ENCODE peak calls at places on chromosomes 12 and 14, in eight cellular contexts. M, L, X, H, Y, G, Z and C are unnamed samples.
A peak's percentile ranks its signal among the peaks of the same experiment; 100 is the strongest.

GRCh38 chr14:36996133-36996856 is 176.1 kb downstream of the SLC25A21 start:
- DNase-seq in M (no peak), L (no peak), X (no peak), H (no peak), Y (peak; percentile 76), G (peak; percentile 62), Z (no peak), C (peak; percentile 85)

GRCh38 chr12:42213954-42214426 is 24.1 kb downstream of the YAF2 start:
- DNase-seq in M (peak; percentile 23), L (no peak), X (no peak), H (no peak), Y (peak; percentile 50), G (no peak), Z (peak; percentile 27), C (no peak)

GRCh38 chr12:111203969-111204368 is 164.9 kb downstream of the PHETA1 start:
- DNase-seq in M (no peak), L (no peak), X (no peak), H (no peak), Y (no peak), G (no peak), Z (no peak), C (no peak)

GRCh38 chr12:11762723-11763326 is 113.4 kb downstream of the ETV6 start:
- DNase-seq in M (no peak), L (no peak), X (no peak), H (no peak), Y (no peak), G (no peak), Z (no peak), C (no peak)

GRCh38 chr14:63664143-63664460 is 22.4 kb upstream of the WDR89 start:
- DNase-seq in M (no peak), L (no peak), X (no peak), H (no peak), Y (no peak), G (no peak), Z (no peak), C (no peak)

GRCh38 chr12:112711507-112711906 is 80.0 kb upstream of the RPH3A start:
- DNase-seq in M (no peak), L (no peak), X (no peak), H (no peak), Y (no peak), G (no peak), Z (no peak), C (no peak)

GRCh38 chr12:22266101-22266500 is 68.4 kb downstream of the ST8SIA1 start:
- DNase-seq in M (no peak), L (no peak), X (no peak), H (no peak), Y (no peak), G (no peak), Z (no peak), C (no peak)

GRCh38 chr14:50039734-50040400 is 76.5 kb downstream of the VCPKMT start:
- DNase-seq in M (no peak), L (no peak), X (no peak), H (no peak), Y (peak; percentile 58), G (peak; percentile 17), Z (no peak), C (peak; percentile 59)

GRCh38 chr14:94175403-94176146 is 1.5 kb downstream of the PPP4R4 start:
- DNase-seq in M (no peak), L (no peak), X (no peak), H (no peak), Y (no peak), G (no peak), Z (no peak), C (no peak)

GRCh38 chr12:45757172-45757571 is 27.7 kb downstream of the ARID2 start:
- DNase-seq in M (no peak), L (no peak), X (no peak), H (no peak), Y (no peak), G (no peak), Z (no peak), C (no peak)

GRCh38 chr12:2537868-2538541 is 256.8 kb upstream of the FKBP4 start:
- DNase-seq in M (peak; percentile 47), L (peak; percentile 66), X (no peak), H (no peak), Y (no peak), G (no peak), Z (no peak), C (no peak)

GRCh38 chr14:99387880-99388279 is 92.8 kb downstream of the SETD3 start:
- DNase-seq in M (no peak), L (no peak), X (no peak), H (no peak), Y (no peak), G (no peak), Z (no peak), C (no peak)

GRCh38 chr12:32583535-32583934 is 95.6 kb upstream of the DNM1L start:
- DNase-seq in M (no peak), L (no peak), X (no peak), H (no peak), Y (peak; percentile 63), G (no peak), Z (no peak), C (peak; percentile 58)

GRCh38 chr12:46358791-46359666 is 13.5 kb downstream of the SLC38A2 start:
- DNase-seq in M (no peak), L (no peak), X (no peak), H (no peak), Y (no peak), G (no peak), Z (no peak), C (no peak)

GRCh38 chr14:89017417-89017816 is 193.0 kb downstream of the TTC8 start:
- DNase-seq in M (no peak), L (no peak), X (no peak), H (no peak), Y (no peak), G (no peak), Z (no peak), C (no peak)

GRCh38 chr14:89013698-89014569 is 189.5 kb downstream of the TTC8 start:
- DNase-seq in M (no peak), L (no peak), X (no peak), H (no peak), Y (no peak), G (no peak), Z (no peak), C (no peak)

GRCh38 chr14:89014570-89014847 is 190.1 kb downstream of the TTC8 start:
- DNase-seq in M (no peak), L (no peak), X (no peak), H (no peak), Y (no peak), G (no peak), Z (no peak), C (no peak)

GRCh38 chr14:89013098-89013504 is 188.7 kb downstream of the TTC8 start:
- DNase-seq in M (peak; percentile 82), L (peak; percentile 85), X (no peak), H (no peak), Y (peak; percentile 51), G (peak; percentile 23), Z (no peak), C (peak; percentile 61)

DNA sequence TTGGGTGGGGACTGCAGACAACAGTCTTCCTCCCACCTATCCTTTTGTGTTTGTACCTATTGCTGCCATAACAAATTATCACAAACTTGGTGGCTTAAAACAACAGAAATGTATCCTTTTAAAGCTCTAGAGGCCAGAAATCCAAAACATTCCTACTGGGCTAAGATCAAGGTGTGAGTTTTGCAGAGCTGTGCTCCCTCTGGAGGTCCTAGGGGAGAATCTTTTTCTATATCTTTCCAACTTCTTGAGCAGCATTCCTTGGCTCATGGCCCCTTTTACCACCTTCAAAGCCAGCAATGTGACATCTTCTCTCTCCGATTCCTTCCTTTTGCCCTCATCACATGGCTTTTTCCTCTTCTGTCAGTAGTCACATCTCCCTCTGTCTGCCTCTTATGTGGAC is 190.6 kb downstream of the TTC8 start:
- DNase-seq in M (no peak), L (no peak), X (no peak), H (no peak), Y (peak; percentile 37), G (no peak), Z (no peak), C (no peak)
- TF ChIP-seq CTCF in M (no peak), L (no peak), X (no peak), H (peak; percentile 14), Y (peak; percentile 39), G (peak; percentile 64), Z (no peak), C (no peak)

GRCh38 chr14:31529053-31529452 is 32.2 kb upstream of the NUBPL start:
- DNase-seq in M (no peak), L (no peak), X (no peak), H (no peak), Y (no peak), G (no peak), Z (no peak), C (no peak)

GRCh38 chr14:31527087-31527486 is 34.1 kb upstream of the NUBPL start:
- DNase-seq in M (no peak), L (no peak), X (no peak), H (no peak), Y (no peak), G (no peak), Z (no peak), C (no peak)

GRCh38 chr14:31530136-31530535 is 31.1 kb upstream of the NUBPL start:
- DNase-seq in M (no peak), L (no peak), X (no peak), H (no peak), Y (peak; percentile 37), G (no peak), Z (no peak), C (no peak)

DNA sequence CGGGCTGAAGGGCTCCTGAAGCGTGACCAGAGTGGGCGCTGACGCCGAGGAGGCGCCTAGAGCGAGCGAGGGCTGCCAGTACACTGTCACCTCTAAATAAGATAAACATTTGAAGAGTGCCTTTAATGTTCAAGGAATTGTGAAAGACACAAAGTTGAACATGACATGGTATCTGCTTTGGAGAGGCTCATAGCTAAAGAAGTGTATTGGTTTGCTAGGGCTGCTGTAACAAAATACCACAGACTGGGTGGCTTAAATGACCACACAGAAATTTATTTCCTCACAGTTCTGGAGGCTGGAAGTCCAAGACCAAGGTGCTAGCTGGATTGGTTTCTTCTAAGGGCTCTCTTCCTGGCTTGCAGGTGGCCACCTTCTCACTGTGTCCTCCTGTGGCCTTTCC is 33.7 kb upstream of the NUBPL start:
- DNase-seq in M (no peak), L (no peak), X (no peak), H (no peak), Y (no peak), G (no peak), Z (no peak), C (no peak)
- TF ChIP-seq CTCF in M (no peak), L (no peak), X (no peak), H (no peak), Y (no peak), G (no peak), Z (no peak), C (no peak)

DNA sequence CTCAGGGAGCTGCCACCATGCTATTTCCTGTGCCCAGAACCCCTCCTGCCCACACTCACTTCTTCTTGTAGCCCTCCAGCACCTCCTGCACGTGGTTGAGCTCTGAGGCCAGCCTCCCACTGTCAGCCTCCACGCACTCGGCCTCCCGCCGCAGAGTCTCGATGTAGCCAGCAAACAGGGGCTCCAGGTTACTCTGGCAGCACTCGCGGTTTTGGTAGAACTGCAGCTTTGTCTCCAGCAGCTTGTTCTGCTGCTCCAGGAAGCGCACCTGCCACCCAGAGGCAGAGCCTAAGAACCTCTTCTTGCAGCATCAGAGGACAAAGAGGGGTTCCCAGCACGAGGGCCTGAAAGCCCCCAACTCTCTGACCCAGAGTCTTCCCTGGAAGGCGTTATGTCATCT is 2.1 kb downstream of the KRT83 start:
- DNase-seq in M (no peak), L (no peak), X (no peak), H (no peak), Y (no peak), G (no peak), Z (no peak), C (no peak)
- TF ChIP-seq CTCF in M (no peak), L (peak; percentile 18), X (no peak), H (no peak), Y (no peak), G (no peak), Z (no peak), C (peak; percentile 35)

GRCh38 chr14:104968541-104969401 is 9.4 kb downstream of the AHNAK2 start:
- DNase-seq in M (peak; percentile 45), L (peak; percentile 10), X (no peak), H (no peak), Y (peak; percentile 41), G (peak; percentile 24), Z (peak; percentile 79), C (peak; percentile 93)
- TF ChIP-seq CTCF in M (no peak), L (no peak), X (no peak), H (no peak), Y (no peak), G (no peak), Z (no peak), C (peak; percentile 51)